ENCODE peak calls at places on chromosomes 1 and 21, in five cellular contexts. J is OCI-LY7, K is neural progenitor cell, W is HCT116, Y is GM23248. G is an unnamed sample. For H3K4me1 and H3K79me2, the result is how much of the 10 kb centered on the place peaks cover.

GRCh38 chr1:189033171-189033570 is 1444.5 kb downstream of the BRINP3 start:
- DNase-seq in Y (no peak), K (no peak), J (no peak), W (no peak), G (no peak)

GRCh38 chr1:1872329-1872994 is 18.4 kb downstream of the GNB1 start:
- DNase-seq in W (no peak), Y (no peak), K (no peak), J (no peak), G (no peak)

GRCh38 chr1:117535776-117536175 is 70.1 kb upstream of the TENT5C start:
- DNase-seq in Y (no peak), W (no peak), K (no peak), J (no peak), G (no peak)

GRCh38 chr1:64844175-64844574 is 99.3 kb downstream of the RAVER2 start:
- DNase-seq in J (no peak), W (no peak), K (no peak), Y (no peak), G (no peak)

GRCh38 chr1:69524010-69524409 is 43.7 kb upstream of the LRRC7 start:
- DNase-seq in K (no peak), Y (peak), W (no peak), J (no peak), G (no peak)

GRCh38 chr1:154325583-154326545 is 539 bp downstream of the ATP8B2 start:
- DNase-seq in J (peak), K (peak), W (peak), Y (peak), G (no peak)

GRCh38 chr1:245380790-245381535 is 226.2 kb downstream of the KIF26B start:
- DNase-seq in W (peak), Y (peak), J (no peak), K (peak), G (peak)

GRCh38 chr1:24140741-24141181 is 2.2 kb downstream of the IL22RA1 start:
- DNase-seq in W (no peak), Y (no peak), K (no peak), J (no peak), G (no peak)

GRCh38 chr21:31917108-31917507 is 44.3 kb downstream of the HUNK start:
- DNase-seq in Y (peak), J (no peak), W (no peak), K (no peak), G (no peak)

GRCh38 chr1:94236630-94237290 is 624 bp downstream of the ARHGAP29 start:
- DNase-seq in K (peak), Y (peak), W (no peak), J (no peak), G (peak)

GRCh38 chr21:31564439-31564838 is 95.1 kb upstream of the SOD1 start:
- DNase-seq in W (no peak), J (no peak), K (no peak), Y (no peak), G (no peak)

GRCh38 chr1:234244482-234244881 is 128.8 kb upstream of the COA6 start:
- DNase-seq in W (no peak), K (no peak), J (no peak), Y (no peak), G (no peak)

GRCh38 chr1:59169703-59170102 is 127.2 kb upstream of the FGGY start:
- DNase-seq in J (no peak), K (no peak), Y (peak), W (no peak), G (no peak)

GRCh38 chr1:112263464-112263863 is 132.6 kb upstream of the CTTNBP2NL start:
- DNase-seq in Y (peak), J (no peak), W (no peak), K (no peak), G (no peak)

DNA sequence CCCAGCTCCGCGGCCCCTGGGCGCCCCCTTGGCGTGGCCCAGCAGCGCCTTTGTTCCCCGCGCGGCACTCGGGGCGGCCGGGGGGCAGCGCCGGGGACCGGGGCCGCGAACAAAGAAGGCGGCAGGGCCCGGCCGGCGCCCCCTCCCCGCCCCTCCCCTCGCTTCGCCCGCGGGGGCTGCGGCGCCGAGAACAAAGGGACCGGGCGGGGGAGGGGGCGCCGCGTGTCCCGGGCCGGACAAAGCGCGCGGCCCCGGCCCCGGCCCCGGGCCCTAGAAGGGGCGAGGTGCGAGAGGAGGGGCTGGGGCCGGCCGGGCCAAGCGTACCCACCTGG is 448 bp downstream of the MARCKSL1 start:
- DNase-seq in Y (no peak), J (no peak), W (no peak), K (peak), G (no peak)
- H3K4me1 ChIP-seq in Y (under half), J (half or more), W (under half), K (under half), G (under half)

DNA sequence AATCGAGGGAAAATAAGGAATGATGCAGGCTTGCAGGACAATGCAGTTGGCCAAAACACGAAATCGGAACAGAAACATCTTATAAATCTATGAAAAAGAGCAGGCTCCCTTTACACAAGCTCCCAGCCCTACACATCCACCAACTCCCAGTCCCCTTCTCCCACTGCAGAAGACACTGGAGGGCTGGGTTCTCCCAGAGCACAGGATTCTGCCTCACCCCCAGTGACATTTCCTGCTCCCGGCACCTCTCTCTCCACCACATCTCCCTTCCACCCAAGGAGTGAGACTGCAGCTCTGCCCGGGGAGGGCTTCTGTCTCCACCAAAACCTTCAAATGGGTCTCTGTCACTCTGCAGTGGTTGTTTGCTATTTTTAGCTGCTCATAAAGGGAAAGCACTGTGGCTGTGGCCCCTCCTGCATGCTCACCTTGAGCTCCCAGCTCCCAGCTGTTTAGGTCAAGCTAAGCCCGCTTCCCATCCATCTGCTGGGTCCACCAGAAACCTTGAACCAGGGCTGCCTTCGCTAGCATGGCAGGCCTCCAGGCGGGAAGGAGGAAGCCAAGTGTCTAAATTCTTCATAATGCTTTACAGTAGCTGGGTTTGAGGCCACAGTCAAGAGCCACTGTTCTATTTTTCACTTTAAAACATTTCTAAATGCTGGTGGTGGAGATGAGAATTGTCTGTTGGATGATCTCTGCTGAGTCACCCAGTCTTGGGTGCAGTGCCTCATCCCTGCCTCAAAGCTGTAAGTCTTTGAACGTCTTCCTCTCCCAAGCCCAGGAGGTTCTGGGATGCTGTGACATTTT is 3.3 kb upstream of the C2CD2 start:
- DNase-seq in W (no peak), Y (peak), J (no peak), K (no peak), G (peak)
- H3K4me2 ChIP-seq in W (peak), Y (peak), J (no peak), K (no peak), G (no peak)

GRCh38 chr1:51154776-51155175 is 52.7 kb downstream of the C1orf185 start:
- DNase-seq in J (no peak), K (no peak), W (no peak), Y (no peak), G (no peak)
- H3K79me2 ChIP-seq in J (under half), K (under half), W (under half), Y (under half), G (under half)

GRCh38 chr1:204697893-204698292 is 12.4 kb upstream of the LRRN2 start:
- DNase-seq in K (no peak), J (no peak), Y (no peak), W (no peak), G (no peak)
- H3K4me1 ChIP-seq in K (under half), J (under half), Y (under half), W (under half), G (under half)

GRCh38 chr1:71621785-71622184 is 541.0 kb upstream of the ZRANB2 start:
- DNase-seq in K (no peak), Y (peak), J (no peak), W (no peak), G (no peak)
- H3K4me2 ChIP-seq in K (no peak), Y (peak), J (no peak), W (no peak), G (no peak)

GRCh38 chr1:225651872-225652725 is 824 bp downstream of the ENAH start:
- DNase-seq in J (peak), W (no peak), Y (peak), K (peak), G (no peak)
- H3K79me2 ChIP-seq in J (under half), W (half or more), Y (half or more), K (half or more), G (under half)

GRCh38 chr1:40058453-40059291 is 18.1 kb downstream of the CAP1 start:
- DNase-seq in W (no peak), J (no peak), K (no peak), Y (no peak), G (no peak)
- H3K4me1 ChIP-seq in W (under half), J (half or more), K (under half), Y (under half), G (under half)

DNA sequence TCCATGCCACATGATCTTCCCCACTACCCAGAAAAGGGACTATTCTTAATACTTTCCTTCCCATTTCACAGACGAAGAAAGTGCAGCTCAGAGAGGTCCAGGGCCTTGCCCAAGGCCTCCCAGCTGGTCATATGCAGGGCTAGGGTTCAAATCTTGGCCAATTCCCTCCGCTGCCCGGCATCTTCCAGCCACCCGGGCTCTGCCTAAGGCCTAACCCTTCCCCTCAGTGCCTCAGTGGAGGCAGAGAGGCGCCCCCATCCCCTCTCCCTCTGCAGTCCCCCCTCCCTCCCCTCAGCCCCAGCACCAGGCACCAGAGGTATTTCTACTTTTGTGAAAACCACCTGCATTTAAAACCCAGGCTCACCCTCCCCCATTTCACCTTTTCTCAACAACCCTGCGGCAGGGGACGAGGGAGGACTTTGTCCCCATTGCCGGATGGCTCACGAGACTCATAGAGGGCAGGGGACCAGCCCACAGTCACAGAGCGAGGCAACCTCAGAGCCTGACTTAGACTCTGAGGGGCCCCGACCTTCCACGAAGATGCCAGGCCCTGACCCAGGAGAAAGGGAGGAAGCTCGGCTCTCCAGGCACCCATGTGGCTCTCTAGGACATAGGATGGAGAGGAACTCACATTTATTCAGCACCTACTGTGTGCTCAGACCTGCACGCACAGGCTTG is 12.3 kb downstream of the LAPTM5 start:
- DNase-seq in K (no peak), J (no peak), Y (no peak), W (no peak), G (no peak)
- H3K4me2 ChIP-seq in K (no peak), J (peak), Y (no peak), W (no peak), G (no peak)

GRCh38 chr1:54796902-54797301 is 4.2 kb downstream of the TTC22 start:
- DNase-seq in W (no peak), J (no peak), K (no peak), Y (no peak), G (no peak)

GRCh38 chr1:54795100-54795665 is 5.9 kb downstream of the TTC22 start:
- DNase-seq in J (no peak), K (no peak), W (no peak), Y (peak), G (no peak)

GRCh38 chr1:54794401-54795099 is 6.6 kb downstream of the TTC22 start:
- DNase-seq in W (no peak), K (no peak), Y (peak), J (no peak), G (no peak)

GRCh38 chr1:54798206-54798605 is 2.9 kb downstream of the TTC22 start:
- DNase-seq in J (no peak), K (no peak), W (no peak), Y (no peak), G (no peak)

GRCh38 chr1:54795841-54796468 is 5.2 kb downstream of the TTC22 start:
- DNase-seq in W (no peak), Y (no peak), J (no peak), K (no peak), G (no peak)
- H3K79me2 ChIP-seq in W (under half), Y (under half), J (under half), K (under half), G (under half)

GRCh38 chr1:159942700-159943640 is 2.4 kb downstream of the IGSF9 start:
- DNase-seq in K (no peak), J (no peak), W (no peak), Y (no peak), G (no peak)
- H3K4me1 ChIP-seq in K (half or more), J (under half), W (under half), Y (under half), G (under half)

G was measured in DND-41.